ENCODE peak calls at places on chromosomes 13 and 19, in seven cellular contexts. A, W, E, F, K, J and P are unnamed samples.

GRCh38 chr13:35729926-35730627 is 253.6 kb upstream of the MAB21L1 start:
- DNase-seq in A (no peak), W (no peak), E (no peak), F (no peak), K (no peak), J (no peak), P (no peak)

GRCh38 chr19:45160870-45161714 is at the start of gene NKPD1:
- DNase-seq in A (peak; percentile 80), W (peak; percentile 71), E (peak; percentile 78), F (no peak), K (peak; percentile 88), J (peak; percentile 71), P (no peak)

GRCh38 chr19:5013761-5014160 is 44.8 kb downstream of the KDM4B start:
- DNase-seq in A (no peak), W (no peak), E (no peak), F (no peak), K (no peak), J (no peak), P (no peak)

GRCh38 chr19:41957838-41958366 is 1.2 kb downstream of the RABAC1 start:
- DNase-seq in A (peak; percentile 86), W (peak; percentile 81), E (peak; percentile 94), F (peak; percentile 85), K (peak; percentile 86), J (peak; percentile 86), P (no peak)

GRCh38 chr19:16332991-16333624 is 8.5 kb downstream of the KLF2 start:
- DNase-seq in A (no peak), W (no peak), E (no peak), F (no peak), K (no peak), J (no peak), P (no peak)

GRCh38 chr13:51806571-51806970 is 2.6 kb upstream of the DHRS12 start:
- DNase-seq in A (no peak), W (no peak), E (no peak), F (no peak), K (no peak), J (no peak), P (no peak)

GRCh38 chr13:46181799-46182490 is at the start of gene LCP1:
- DNase-seq in A (no peak), W (no peak), E (peak; percentile 47), F (no peak), K (no peak), J (peak; percentile 44), P (peak; percentile 74)

GRCh38 chr19:30719189-30719990 is 347.2 kb downstream of the ZNF536 start:
- DNase-seq in A (peak; percentile 73), W (peak; percentile 64), E (peak; percentile 73), F (peak; percentile 58), K (no peak), J (peak; percentile 60), P (no peak)

GRCh38 chr13:20860844-20861243 is 41.7 kb downstream of the XPO4 start:
- DNase-seq in A (no peak), W (no peak), E (no peak), F (no peak), K (no peak), J (no peak), P (no peak)

GRCh38 chr13:34933786-34934185 is 8.3 kb upstream of the NBEA start:
- DNase-seq in A (no peak), W (no peak), E (no peak), F (no peak), K (no peak), J (no peak), P (no peak)

GRCh38 chr13:50731400-50731799 is 112.1 kb downstream of the DLEU7 start:
- DNase-seq in A (no peak), W (no peak), E (no peak), F (peak; percentile 58), K (no peak), J (no peak), P (no peak)

GRCh38 chr19:39277598-39277997 is 9.4 kb downstream of the IFNL2 start:
- DNase-seq in A (no peak), W (no peak), E (no peak), F (no peak), K (peak; percentile 89), J (no peak), P (no peak)

DNA sequence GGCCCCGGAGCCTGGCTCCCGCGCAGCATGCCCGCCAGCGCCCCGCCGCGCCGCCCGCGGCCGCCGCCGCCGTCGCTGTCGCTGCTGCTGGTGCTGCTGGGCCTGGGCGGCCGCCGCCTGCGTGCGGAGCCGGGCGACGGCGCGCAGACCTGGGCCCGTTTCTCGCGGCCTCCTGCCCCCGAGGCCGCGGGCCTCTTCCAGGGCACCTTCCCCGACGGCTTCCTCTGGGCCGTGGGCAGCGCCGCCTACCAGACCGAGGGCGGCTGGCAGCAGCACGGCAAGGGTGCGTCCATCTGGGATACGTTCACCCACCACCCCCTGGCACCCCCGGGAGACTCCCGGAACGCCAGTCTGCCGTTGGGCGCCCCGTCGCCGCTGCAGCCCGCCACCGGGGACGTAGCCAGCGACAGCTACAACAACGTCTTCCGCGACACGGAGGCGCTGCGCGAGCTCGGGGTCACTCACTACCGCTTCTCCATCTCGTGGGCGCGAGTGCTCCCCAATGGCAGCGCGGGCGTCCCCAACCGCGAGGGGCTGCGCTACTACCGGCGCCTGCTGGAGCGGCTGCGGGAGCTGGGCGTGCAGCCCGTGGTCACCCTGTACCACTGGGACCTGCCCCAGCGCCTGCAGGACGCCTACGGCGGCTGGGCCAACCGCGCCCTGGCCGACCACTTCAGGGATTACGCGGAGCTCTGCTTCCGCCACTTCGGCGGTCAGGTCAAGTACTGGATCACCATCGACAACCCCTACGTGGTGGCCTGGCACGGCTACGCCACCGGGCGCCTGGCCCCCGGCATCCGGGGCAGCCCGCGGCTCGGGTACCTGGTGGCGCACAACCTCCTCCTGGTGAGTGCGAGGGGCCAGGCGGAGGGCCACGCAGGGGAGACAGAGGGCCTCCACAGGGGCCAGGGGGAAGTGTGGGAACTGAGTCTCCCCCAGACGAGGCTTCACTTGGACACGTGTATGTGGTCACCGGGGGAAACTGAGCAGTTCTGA is at the start of gene KL:
- DNase-seq in A (peak; percentile 61), W (peak; percentile 74), E (peak; percentile 81), F (no peak), K (no peak), J (peak; percentile 20), P (no peak)
- H3K4me3 ChIP-seq in A (no peak within 1 kb of the TSS), W (peak within 1 kb of the TSS; percentile 73), E (peak within 1 kb of the TSS; percentile 61), F (peak within 1 kb of the TSS; percentile 18), K (peak within 1 kb of the TSS; percentile 59), J (peak within 1 kb of the TSS; percentile 62), P (no peak within 1 kb of the TSS)

GRCh38 chr19:32202244-32202643 is 143.2 kb upstream of the ZNF507 start:
- DNase-seq in A (no peak), W (no peak), E (no peak), F (no peak), K (no peak), J (no peak), P (no peak)

GRCh38 chr19:32199501-32200040 is 145.8 kb upstream of the ZNF507 start:
- DNase-seq in A (no peak), W (no peak), E (no peak), F (no peak), K (no peak), J (no peak), P (no peak)

GRCh38 chr19:32201661-32202060 is 143.7 kb upstream of the ZNF507 start:
- DNase-seq in A (no peak), W (no peak), E (no peak), F (no peak), K (no peak), J (no peak), P (no peak)

GRCh38 chr19:32200312-32201038 is 144.9 kb upstream of the ZNF507 start:
- DNase-seq in A (no peak), W (no peak), E (no peak), F (no peak), K (no peak), J (no peak), P (no peak)

DNA sequence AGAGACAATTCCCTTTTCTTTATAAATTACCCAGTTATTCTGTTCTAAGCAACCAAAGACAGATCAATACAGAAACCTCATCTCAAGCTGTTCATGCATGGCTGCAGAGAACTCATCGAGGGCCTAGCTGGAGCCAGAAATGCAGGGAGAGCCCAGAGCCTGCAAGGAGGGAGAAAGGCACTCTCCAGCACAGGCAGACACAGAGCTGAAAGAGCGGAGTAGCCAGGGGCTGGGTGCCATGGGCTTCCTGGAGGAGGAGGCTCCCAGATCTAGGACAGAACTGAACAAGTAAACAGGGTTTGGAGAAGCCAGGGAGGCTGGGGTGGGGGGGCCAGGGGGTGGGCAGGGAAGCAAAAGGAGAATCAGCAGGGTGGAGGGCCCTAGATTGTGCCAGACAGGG is 144.2 kb upstream of the ZNF507 start:
- DNase-seq in A (no peak), W (no peak), E (no peak), F (no peak), K (no peak), J (no peak), P (no peak)
- H3K4me1 ChIP-seq in A (no peaks in the 10 kb centered on the region), W (no peaks in the 10 kb centered on the region), E (no peaks in the 10 kb centered on the region), F (no peaks in the 10 kb centered on the region), K (no peaks in the 10 kb centered on the region), J (no peaks in the 10 kb centered on the region), P (no peaks in the 10 kb centered on the region)

GRCh38 chr19:13930402-13930801 is 7.8 kb downstream of the PODNL1 start:
- DNase-seq in A (no peak), W (no peak), E (no peak), F (no peak), K (no peak), J (no peak), P (no peak)

GRCh38 chr19:13929956-13930355 is 8.3 kb downstream of the PODNL1 start:
- DNase-seq in A (no peak), W (no peak), E (no peak), F (no peak), K (no peak), J (no peak), P (no peak)

GRCh38 chr19:13926715-13927114 is 11.5 kb downstream of the PODNL1 start:
- DNase-seq in A (no peak), W (no peak), E (no peak), F (no peak), K (no peak), J (no peak), P (no peak)

GRCh38 chr19:13931582-13932378 is 6.4 kb downstream of the PODNL1 start:
- DNase-seq in A (no peak), W (no peak), E (no peak), F (no peak), K (no peak), J (no peak), P (no peak)

DNA sequence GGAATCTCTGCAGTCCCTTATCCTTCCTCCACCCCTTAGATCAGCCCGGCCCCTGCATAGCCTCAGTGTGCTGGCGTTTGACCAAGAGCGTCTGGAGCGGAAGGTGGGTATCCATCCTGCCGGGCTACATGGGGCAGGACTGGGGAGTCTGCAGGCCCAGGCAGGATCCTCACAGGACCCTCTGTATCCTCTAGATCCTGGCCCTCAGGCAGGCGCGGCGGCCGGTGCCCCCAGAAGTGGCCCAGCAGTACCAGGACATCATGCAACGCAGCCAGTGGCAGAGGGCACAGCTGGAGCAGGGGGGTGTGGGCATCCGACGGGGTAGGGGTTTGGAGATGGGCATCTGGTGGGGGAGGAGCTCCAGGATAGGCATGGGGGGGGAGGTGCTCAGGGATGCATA is 8.9 kb downstream of the PODNL1 start:
- DNase-seq in A (no peak), W (no peak), E (no peak), F (no peak), K (no peak), J (no peak), P (no peak)
- H3K4me3 ChIP-seq in A (no peak overlapping the region), W (no peak overlapping the region), E (no peak overlapping the region), F (no peak overlapping the region), K (no peak overlapping the region), J (no peak overlapping the region), P (no peak overlapping the region)

DNA sequence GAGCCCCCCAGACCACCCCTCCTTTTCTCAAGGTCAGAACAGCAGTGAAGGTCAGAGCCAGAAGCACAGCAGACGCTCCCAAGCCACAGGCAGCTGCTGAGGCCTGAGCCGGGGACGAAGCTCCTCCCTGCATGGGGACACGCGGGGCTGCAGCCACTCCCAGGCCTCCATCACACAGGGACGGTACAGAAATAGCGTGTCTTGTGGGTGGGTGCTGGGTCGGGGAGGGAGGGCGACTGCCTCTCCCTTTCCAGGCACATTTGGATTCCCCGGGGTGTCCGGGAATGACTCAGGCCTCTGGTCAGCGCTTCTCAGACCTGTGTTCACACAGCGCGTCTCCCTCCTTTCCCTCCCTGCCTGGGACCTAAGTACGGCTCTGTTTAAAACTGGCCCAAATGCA is 33.2 kb downstream of the RASA3 start:
- DNase-seq in A (peak; percentile 55), W (peak; percentile 45), E (peak; percentile 92), F (peak; percentile 61), K (peak; percentile 43), J (peak; percentile 60), P (no peak)
- H3K4me1 ChIP-seq in A (no peaks in the 10 kb centered on the region), W (peaks cover 8% of the 10 kb centered on the region), E (no peaks in the 10 kb centered on the region), F (no peaks in the 10 kb centered on the region), K (no peaks in the 10 kb centered on the region), J (peaks cover 28% of the 10 kb centered on the region), P (peaks cover 43% of the 10 kb centered on the region)